ENCODE peak calls at places on chromosomes 4 and X, in six cellular contexts. V, H, A, B, N and Q are unnamed samples.

GRCh38 chr4:121679267-121679666 is 17.5 kb downstream of the ANXA5 start:
- DNase-seq in V (no peak), H (peak), A (no peak), B (no peak), N (no peak), Q (no peak)

GRCh38 chr4:80069108-80069836 is 3.8 kb downstream of the ANTXR2 start:
- DNase-seq in V (no peak), H (no peak), A (no peak), B (no peak), N (no peak), Q (no peak)

GRCh38 chr4:80185787-80186548 is 11.3 kb upstream of the PRDM8 start:
- DNase-seq in V (no peak), H (no peak), A (no peak), B (peak), N (no peak), Q (no peak)

GRCh38 chr4:76589402-76589801 is 154.4 kb downstream of the SHROOM3 start:
- DNase-seq in V (no peak), H (peak), A (no peak), B (no peak), N (no peak), Q (no peak)

GRCh38 chrX:50626432-50626831 is 155.8 kb upstream of the DGKK start:
- DNase-seq in V (no peak), H (no peak), A (no peak), B (no peak), N (no peak), Q (no peak)

GRCh38 chr4:48640699-48641098 is 139.4 kb downstream of the FRYL start:
- DNase-seq in V (no peak), H (no peak), A (no peak), B (no peak), N (no peak), Q (no peak)

GRCh38 chr4:186906722-186907121 is 183.1 kb upstream of the FAT1 start:
- DNase-seq in V (no peak), H (no peak), A (no peak), B (no peak), N (no peak), Q (no peak)

GRCh38 chr4:19104176-19104575 is 1082.6 kb upstream of the LCORL start:
- DNase-seq in V (no peak), H (no peak), A (no peak), B (no peak), N (no peak), Q (no peak)

GRCh38 chr4:76641351-76641750 is 206.3 kb downstream of the SHROOM3 start:
- DNase-seq in V (no peak), H (no peak), A (no peak), B (no peak), N (no peak), Q (no peak)

GRCh38 chr4:88843067-88843723 is 145.6 kb upstream of the NAP1L5 start:
- DNase-seq in V (no peak), H (no peak), A (no peak), B (no peak), N (no peak), Q (no peak)